ENCODE peak calls at places on chromosomes 5 and 9, in five cellular contexts. Z, H, S, P and G are unnamed samples. For H3K27me3 and H3K36me3, the result is how much of the 10 kb centered on the place peaks cover.

GRCh38 chr5:79793722-79794121 is 104.1 kb downstream of the CMYA5 start:
- DNase-seq in Z (peak), H (no peak), S (no peak), P (no peak), G (no peak)

GRCh38 chr5:52854949-52855348 is 67.2 kb downstream of the ITGA1 start:
- DNase-seq in Z (no peak), H (no peak), S (no peak), P (no peak), G (no peak)

GRCh38 chr9:117744856-117745389 is 40.7 kb downstream of the TLR4 start:
- DNase-seq in Z (no peak), H (no peak), S (no peak), P (no peak), G (peak)

GRCh38 chr5:87116821-87117512 is 150.7 kb upstream of the RASA1 start:
- DNase-seq in Z (peak), H (no peak), S (no peak), P (no peak), G (no peak)

GRCh38 chr9:135066291-135066690 is 21.2 kb upstream of the OLFM1 start:
- DNase-seq in Z (no peak), H (peak), S (no peak), P (no peak), G (no peak)

GRCh38 chr9:136742640-136743391 is at the start of gene LCN10:
- DNase-seq in Z (no peak), H (no peak), S (no peak), P (no peak), G (peak)

GRCh38 chr9:134179918-134180785 is 15.8 kb upstream of the RNU6ATAC start:
- DNase-seq in Z (no peak), H (peak), S (no peak), P (no peak), G (peak)

GRCh38 chr5:52605317-52605991 is 182.3 kb upstream of the ITGA1 start:
- DNase-seq in Z (no peak), H (no peak), S (no peak), P (no peak), G (no peak)

GRCh38 chr9:112119225-112120045 is 55.7 kb downstream of the SUSD1 start:
- DNase-seq in Z (peak), H (no peak), S (peak), P (no peak), G (no peak)

DNA sequence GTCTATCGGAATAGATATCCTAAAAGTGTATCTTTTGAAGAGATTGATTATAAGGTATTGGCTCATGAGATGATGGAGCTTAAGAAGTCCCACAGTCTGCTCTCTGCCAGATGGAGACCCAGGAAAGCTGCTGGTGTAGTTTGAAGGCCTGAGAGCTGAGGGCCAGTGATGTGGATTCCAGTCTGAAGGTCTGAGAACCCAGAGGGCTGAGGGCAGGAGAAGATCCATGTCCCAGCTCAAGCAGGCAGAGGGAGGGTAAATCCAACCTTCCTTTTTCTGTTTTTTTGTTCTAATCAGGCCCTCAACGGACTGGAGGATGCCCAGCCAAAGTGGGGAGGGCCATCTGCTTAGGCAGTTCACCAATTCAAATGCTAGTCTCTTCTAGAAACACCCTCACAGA is 11.0 kb upstream of the ABL1 start:
- DNase-seq in Z (no peak), H (no peak), S (no peak), P (no peak), G (no peak)
- H3K4me3 ChIP-seq in Z (no peak), H (no peak), S (no peak), P (no peak), G (no peak)

DNA sequence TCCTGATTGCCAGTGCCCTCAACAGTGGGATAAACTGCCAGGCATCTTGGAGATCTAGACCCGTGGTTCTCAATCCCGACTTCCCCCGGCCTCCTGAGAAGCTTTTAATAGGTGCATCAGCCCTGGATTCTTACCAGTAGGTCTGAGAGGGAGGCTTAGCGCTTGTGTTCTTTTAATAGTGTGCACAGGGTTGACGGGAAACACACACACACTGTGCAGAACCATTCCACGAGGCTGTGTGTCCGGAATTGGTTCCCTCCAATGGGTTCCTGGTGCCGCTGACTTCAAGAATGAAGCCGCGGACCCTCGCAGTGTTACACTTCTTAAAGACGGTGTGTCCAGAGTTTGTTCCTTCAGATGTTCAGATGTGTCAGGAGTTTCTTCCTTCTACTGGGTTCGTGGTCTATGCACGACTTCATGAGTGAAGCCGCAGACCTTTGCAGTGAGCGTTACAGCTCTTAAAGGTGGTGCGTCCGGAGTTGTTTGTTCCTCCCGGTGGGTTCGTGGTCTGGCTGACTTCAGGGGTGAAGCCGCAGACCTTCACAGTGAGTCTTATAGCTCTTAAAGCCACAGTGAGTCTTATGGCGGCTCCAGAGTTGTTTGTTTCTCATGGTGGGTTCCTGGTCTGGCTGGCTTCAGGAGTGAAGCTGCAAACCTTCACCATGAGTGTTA is 46.6 kb upstream of the PRSS3 start:
- DNase-seq in Z (no peak), H (no peak), S (no peak), P (peak), G (no peak)
- H3K27me3 ChIP-seq in Z (under half), H (under half), S (under half), P (under half), G (under half)

DNA sequence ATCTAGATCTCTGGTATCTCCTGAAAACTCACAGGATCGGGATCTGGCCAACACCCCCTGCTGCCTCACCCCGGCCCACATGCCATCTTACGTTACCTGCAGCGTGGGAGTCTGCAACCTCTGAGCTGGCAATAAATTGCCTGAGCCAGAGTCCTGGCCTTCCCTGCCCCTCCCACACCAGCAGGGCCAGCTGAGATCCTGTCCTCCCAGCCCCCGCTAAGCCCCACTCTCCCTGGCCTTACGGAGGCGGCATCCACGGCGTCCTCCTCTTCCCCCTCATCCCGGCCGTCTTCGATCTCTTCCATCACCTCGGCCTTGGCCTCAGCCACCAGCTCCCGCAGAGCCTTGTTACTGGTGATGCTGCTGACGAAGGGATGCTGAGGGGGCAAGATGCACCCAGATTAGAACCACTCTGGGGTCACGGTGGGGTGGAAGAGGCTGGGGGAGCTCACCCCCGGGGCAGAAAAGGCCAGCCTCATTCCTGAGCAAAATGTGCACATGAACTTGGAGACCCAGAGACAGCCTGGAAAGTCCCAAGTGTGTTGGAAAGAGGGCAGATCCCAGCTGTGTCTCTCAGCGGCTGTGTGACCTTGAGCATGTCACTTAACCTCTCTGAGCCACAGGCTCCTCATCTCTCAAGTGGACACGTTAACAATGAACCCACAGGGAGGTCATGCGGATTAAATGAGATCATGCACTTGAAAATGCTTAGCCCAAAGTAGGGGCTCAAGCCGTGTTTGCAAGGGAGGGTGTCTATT is 89.9 kb upstream of the FBXW11 start:
- DNase-seq in Z (no peak), H (no peak), S (no peak), P (no peak), G (peak)
- H3K36me3 ChIP-seq in Z (under half), H (under half), S (under half), P (half or more), G (under half)

DNA sequence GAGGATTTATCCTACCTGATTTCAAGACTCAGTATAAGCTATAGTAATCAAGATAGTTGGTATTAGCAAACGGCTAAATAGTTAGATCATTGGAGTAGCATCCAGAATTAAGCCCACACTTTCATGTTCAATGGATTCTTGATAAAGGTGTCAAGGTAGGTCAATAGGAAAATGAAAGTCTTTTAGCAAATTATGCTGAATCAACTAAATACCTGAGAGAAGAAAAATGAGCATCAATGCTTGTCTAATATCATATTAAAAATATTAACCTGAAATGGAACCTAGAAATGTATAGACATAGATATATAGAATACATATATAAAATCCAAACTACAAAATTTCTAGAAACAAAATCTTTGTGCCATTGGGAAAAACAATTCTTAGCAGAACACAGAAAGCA is 685.6 kb downstream of the DTWD2 start:
- DNase-seq in Z (no peak), H (no peak), S (no peak), P (no peak), G (no peak)
- H3K4me3 ChIP-seq in Z (no peak), H (no peak), S (no peak), P (no peak), G (no peak)

GRCh38 chr9:126674365-126675146 is 60.8 kb downstream of the LMX1B start:
- DNase-seq in Z (no peak), H (no peak), S (no peak), P (no peak), G (peak)

GRCh38 chr9:126676685-126677143 is 63.0 kb downstream of the LMX1B start:
- DNase-seq in Z (no peak), H (no peak), S (peak), P (no peak), G (peak)

GRCh38 chr9:126676102-126676684 is 62.5 kb downstream of the LMX1B start:
- DNase-seq in Z (no peak), H (no peak), S (no peak), P (no peak), G (peak)

GRCh38 chr9:126673689-126674364 is 60.1 kb downstream of the LMX1B start:
- DNase-seq in Z (no peak), H (no peak), S (no peak), P (no peak), G (peak)

GRCh38 chr9:126675147-126675467 is 61.4 kb downstream of the LMX1B start:
- DNase-seq in Z (no peak), H (no peak), S (no peak), P (no peak), G (peak)
- H3K27me3 ChIP-seq in Z (under half), H (under half), S (under half), P (under half), G (half or more)

GRCh38 chr9:113873926-113874325 is 2.2 kb upstream of the ZNF618 start:
- DNase-seq in Z (no peak), H (no peak), S (no peak), P (no peak), G (no peak)
- H3K36me3 ChIP-seq in Z (under half), H (under half), S (under half), P (under half), G (under half)